ENCODE peak calls at places on chromosomes 13 and 19, in four cellular contexts. P, G, O and Z are unnamed samples. For H3K4me1, the result is how much of the 10 kb centered on the place peaks cover.

GRCh38 chr13:111845621-111846351 is 221.2 kb upstream of the SOX1 start:
- DNase-seq in P (no peak), G (no peak), O (no peak), Z (peak)

GRCh38 chr13:39269411-39269810 is 231.2 kb downstream of the NHLRC3 start:
- DNase-seq in P (no peak), G (no peak), O (no peak), Z (no peak)

GRCh38 chr19:16588089-16588823 is 16.0 kb upstream of the SLC35E1 start:
- DNase-seq in P (no peak), G (no peak), O (no peak), Z (no peak)

GRCh38 chr13:102203718-102204117 is 198.1 kb downstream of the FGF14 start:
- DNase-seq in P (no peak), G (no peak), O (no peak), Z (no peak)

GRCh38 chr19:38792250-38793111 is 3.5 kb downstream of the LGALS7B start:
- DNase-seq in P (no peak), G (no peak), O (no peak), Z (no peak)

GRCh38 chr13:66558511-66558910 is 671.6 kb downstream of the PCDH9 start:
- DNase-seq in P (no peak), G (no peak), O (no peak), Z (no peak)

GRCh38 chr13:26964278-26965057 is 203.9 kb upstream of the GPR12 start:
- DNase-seq in P (no peak), G (peak), O (no peak), Z (no peak)

GRCh38 chr13:46637213-46637612 is 84.2 kb downstream of the LRCH1 start:
- DNase-seq in P (no peak), G (no peak), O (no peak), Z (no peak)

GRCh38 chr13:79936368-79937136 is 404.4 kb downstream of the SPRY2 start:
- DNase-seq in P (peak), G (peak), O (peak), Z (peak)

GRCh38 chr19:4582980-4583842 is 23.7 kb upstream of the SEMA6B start:
- DNase-seq in P (no peak), G (no peak), O (no peak), Z (no peak)

GRCh38 chr19:35267818-35268545 is 780 bp upstream of the USF2 start:
- DNase-seq in P (no peak), G (peak), O (peak), Z (peak)

GRCh38 chr13:36057041-36057440 is 74.1 kb downstream of the DCLK1 start:
- DNase-seq in P (no peak), G (no peak), O (no peak), Z (no peak)

DNA sequence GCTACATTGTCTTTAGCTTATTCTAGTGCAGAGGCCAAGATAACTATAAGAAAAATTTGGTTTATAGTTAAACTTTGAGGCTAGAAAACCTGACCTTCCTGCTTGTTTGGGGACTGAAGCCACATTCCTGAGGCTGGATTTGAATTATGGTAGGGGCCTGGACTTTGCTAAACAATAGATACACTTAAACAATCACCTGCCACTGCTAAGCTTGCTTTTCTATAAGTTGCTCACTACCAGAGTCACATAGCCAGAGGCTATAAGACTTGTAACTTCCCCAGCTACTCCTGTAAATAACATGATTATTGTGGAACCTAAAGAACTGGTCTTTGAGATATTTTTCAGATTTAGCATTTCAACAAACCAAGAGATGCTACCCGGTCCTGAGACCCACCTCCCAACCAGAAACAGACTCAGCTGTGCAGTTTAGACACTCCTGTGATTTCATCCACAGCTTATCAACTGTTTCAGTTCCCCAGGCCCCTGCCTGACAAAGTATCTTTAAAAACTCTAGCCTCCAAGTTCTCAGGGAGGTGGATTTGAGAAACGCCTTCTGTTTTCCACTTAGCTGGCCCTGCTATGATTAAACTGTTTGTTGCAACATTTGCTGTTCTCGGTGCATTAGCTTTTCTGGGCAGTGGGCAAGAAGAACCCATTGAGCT is 77.7 kb downstream of the MIPEP start:
- DNase-seq in P (no peak), G (no peak), O (no peak), Z (no peak)
- H3K27ac ChIP-seq in P (no peak), G (no peak), O (no peak), Z (no peak)

GRCh38 chr19:58513213-58513693 is 1.5 kb upstream of the SLC27A5 start:
- DNase-seq in P (no peak), G (no peak), O (no peak), Z (no peak)

GRCh38 chr19:58516246-58516836 is 3.3 kb downstream of the ZBTB45 start:
- DNase-seq in P (no peak), G (no peak), O (no peak), Z (no peak)

GRCh38 chr19:58515259-58515658 is 3.5 kb upstream of the SLC27A5 start:
- DNase-seq in P (no peak), G (no peak), O (no peak), Z (no peak)

GRCh38 chr19:58513694-58514563 is 2.1 kb upstream of the SLC27A5 start:
- DNase-seq in P (no peak), G (peak), O (peak), Z (peak)

DNA sequence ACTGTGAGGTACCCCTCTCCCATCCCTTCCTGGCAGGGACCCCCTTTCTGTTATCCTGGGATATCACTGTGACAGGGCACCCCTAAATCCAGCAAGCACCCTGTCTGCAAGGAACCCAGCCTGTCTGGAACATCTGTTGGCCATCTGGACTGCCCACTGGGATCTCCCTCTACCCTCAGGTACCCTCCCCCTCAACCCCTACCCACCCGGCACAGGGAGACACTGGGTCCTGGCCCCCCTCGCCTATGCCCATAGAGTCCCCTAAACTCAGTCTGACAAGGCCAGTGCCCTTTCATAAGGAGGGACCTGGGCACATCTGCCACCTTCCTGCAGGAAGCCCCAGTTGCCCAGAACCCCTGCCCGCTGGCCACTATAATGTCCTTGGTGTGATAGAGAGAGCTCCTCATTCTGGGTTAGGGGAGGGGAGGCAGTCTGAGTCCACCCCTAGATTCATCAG is 2.8 kb upstream of the SLC27A5 start:
- DNase-seq in P (no peak), G (no peak), O (no peak), Z (no peak)
- H3K4me1 ChIP-seq in P (under half), G (under half), O (under half), Z (half or more)

DNA sequence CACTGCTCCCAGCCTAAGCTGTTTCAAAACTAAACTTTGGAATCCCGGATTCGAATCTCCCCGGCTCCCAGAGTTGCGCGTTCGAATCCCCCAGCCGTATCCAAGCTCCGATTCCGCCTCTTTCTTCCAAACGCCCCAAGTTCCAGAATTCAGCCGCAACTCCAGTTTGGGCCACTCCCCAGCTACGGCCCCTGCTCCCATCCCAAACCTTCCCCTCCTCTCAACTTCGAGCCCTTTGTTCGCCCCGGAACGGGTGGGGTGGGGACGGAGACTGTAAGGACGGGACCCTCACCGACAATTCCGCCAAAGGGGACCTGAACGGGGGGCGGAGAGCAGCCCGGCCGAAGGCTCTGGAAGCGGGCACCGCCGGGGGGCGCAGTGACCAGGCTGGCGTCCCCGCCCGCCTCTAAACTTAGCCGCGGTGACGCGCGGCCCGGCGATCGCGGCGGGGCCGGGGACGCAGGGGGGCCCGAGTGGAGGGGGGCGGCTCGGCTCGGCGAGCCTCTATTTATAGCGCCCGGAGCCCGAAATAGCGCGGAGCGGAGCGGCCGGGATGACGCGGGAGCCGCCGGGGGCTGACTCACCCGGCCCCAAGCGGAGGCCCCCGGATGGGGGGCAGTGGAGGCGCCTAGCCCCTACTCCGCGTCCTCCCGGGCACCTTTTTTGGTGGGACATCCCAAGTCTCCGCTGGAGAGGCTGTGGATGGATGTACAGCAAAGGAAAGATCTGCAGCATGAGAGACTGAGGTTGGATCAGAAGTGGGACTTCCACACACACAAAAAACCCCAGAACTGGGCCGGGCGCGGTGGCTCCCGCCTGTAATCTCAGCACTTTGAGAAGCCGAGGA is 4.9 kb upstream of the ERCC1 start:
- DNase-seq in P (no peak), G (no peak), O (peak), Z (peak)
- TF ChIP-seq CTCF in P (peak), G (no peak), O (peak), Z (peak)

GRCh38 chr19:11323601-11324078 is 15.8 kb downstream of the RAB3D start:
- DNase-seq in P (no peak), G (no peak), O (no peak), Z (no peak)

GRCh38 chr19:11325544-11325943 is 13.9 kb downstream of the RAB3D start:
- DNase-seq in P (no peak), G (no peak), O (no peak), Z (no peak)

GRCh38 chr19:11324079-11324661 is 15.3 kb downstream of the RAB3D start:
- DNase-seq in P (peak), G (peak), O (peak), Z (peak)

GRCh38 chr19:11322269-11323024 is 17.0 kb downstream of the RAB3D start:
- DNase-seq in P (no peak), G (no peak), O (no peak), Z (no peak)

GRCh38 chr19:11324748-11325389 is 14.6 kb downstream of the RAB3D start:
- DNase-seq in P (no peak), G (no peak), O (peak), Z (no peak)
- H3K27ac ChIP-seq in P (peak), G (peak), O (peak), Z (peak)

GRCh38 chr19:41323023-41323422 is 13.1 kb downstream of the CCDC97 start:
- DNase-seq in P (no peak), G (no peak), O (peak), Z (no peak)

GRCh38 chr19:41325640-41325946 is 15.6 kb downstream of the CCDC97 start:
- DNase-seq in P (no peak), G (no peak), O (peak), Z (no peak)

GRCh38 chr19:41324921-41325639 is 15.1 kb downstream of the CCDC97 start:
- DNase-seq in P (peak), G (peak), O (peak), Z (peak)

GRCh38 chr19:41323430-41324125 is 13.6 kb downstream of the CCDC97 start:
- DNase-seq in P (peak), G (peak), O (peak), Z (peak)

DNA sequence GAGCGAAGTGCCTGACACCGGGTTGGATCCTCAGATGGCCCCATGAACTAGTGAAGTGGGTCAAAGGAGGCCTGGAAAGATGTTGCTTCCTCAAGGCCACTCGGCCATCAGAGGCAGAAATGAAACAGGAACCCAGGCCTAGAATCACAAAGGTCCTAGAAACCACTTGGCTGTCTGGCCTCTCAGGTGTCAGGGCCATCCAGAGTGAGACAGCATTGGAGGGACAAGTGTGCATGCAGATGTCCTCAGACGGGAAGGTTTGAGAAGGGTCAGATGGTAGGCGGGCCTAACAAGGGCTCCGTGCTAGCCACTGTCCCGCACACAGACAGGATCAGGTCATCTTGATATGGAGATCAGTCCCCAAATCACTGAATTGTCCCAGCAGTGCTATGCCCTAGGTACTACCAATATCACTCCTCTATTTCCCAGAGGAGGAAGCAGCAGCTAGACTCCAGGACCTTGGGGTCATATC is 14.3 kb downstream of the CCDC97 start:
- DNase-seq in P (no peak), G (no peak), O (no peak), Z (no peak)
- H3K4me1 ChIP-seq in P (under half), G (under half), O (under half), Z (under half)

GRCh38 chr13:72808917-72809500 is 27.1 kb downstream of the PIBF1 start:
- DNase-seq in P (no peak), G (no peak), O (no peak), Z (no peak)
- TF ChIP-seq CTCF in P (peak), G (peak), O (peak), Z (no peak)

DNA sequence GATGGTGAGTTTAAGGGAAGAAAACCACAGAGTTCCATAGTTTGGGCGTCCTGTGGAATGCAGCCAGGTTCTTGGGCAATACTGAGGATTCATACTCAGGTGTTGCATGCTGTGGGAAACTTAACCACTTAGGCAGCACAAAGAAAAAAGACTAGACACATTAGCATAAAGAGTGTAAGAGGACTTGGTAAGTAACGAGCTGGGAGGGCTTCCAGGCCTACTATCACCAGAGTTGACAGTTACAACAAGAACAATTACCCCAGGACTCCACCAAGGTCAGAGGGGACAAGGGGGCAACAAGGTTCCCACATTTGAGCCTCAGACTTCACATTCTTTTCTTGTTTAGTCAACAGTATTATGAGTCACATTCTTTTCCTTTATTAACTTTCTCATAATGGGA is 33.2 kb downstream of the KCTD12 start:
- DNase-seq in P (no peak), G (peak), O (peak), Z (no peak)
- H3K27ac ChIP-seq in P (peak), G (peak), O (peak), Z (peak)